ENCODE peak calls at places on chromosomes 2 and 18, in five cellular contexts. One of them, this sample, is unnamed.

GRCh38 chr18:7021994-7022840 is 95.4 kb downstream of the LAMA1 start:
- DNase-seq in colonic mucosa: peak
- DNase-seq in PC-3: peak
- DNase-seq in cardiac muscle cell: peak
- DNase-seq in Peyer's patch: no peak
- DNase-seq in this sample: no peak

GRCh38 chr2:159185401-159186130 is 100.9 kb downstream of the WDSUB1 start:
- DNase-seq in Peyer's patch: no peak
- DNase-seq in colonic mucosa: no peak
- DNase-seq in PC-3: peak
- DNase-seq in cardiac muscle cell: peak
- DNase-seq in this sample: no peak

GRCh38 chr2:163800889-163801498 is 65.2 kb upstream of the FIGN start:
- DNase-seq in cardiac muscle cell: peak
- DNase-seq in PC-3: peak
- DNase-seq in Peyer's patch: no peak
- DNase-seq in colonic mucosa: no peak
- DNase-seq in this sample: no peak

GRCh38 chr2:61091485-61091884 is 25.8 kb downstream of the SANBR start:
- DNase-seq in Peyer's patch: no peak
- DNase-seq in PC-3: no peak
- DNase-seq in colonic mucosa: no peak
- DNase-seq in cardiac muscle cell: no peak
- DNase-seq in this sample: no peak

GRCh38 chr2:144083211-144083610 is 436.7 kb downstream of the ZEB2 start:
- DNase-seq in Peyer's patch: no peak
- DNase-seq in PC-3: peak
- DNase-seq in colonic mucosa: no peak
- DNase-seq in cardiac muscle cell: no peak
- DNase-seq in this sample: no peak

GRCh38 chr2:28681216-28681981 is 70.2 kb upstream of the PPP1CB start:
- DNase-seq in Peyer's patch: peak
- DNase-seq in colonic mucosa: no peak
- DNase-seq in cardiac muscle cell: no peak
- DNase-seq in PC-3: no peak
- DNase-seq in this sample: peak

GRCh38 chr2:15222856-15223255 is 338.3 kb downstream of the NBAS start:
- DNase-seq in PC-3: no peak
- DNase-seq in Peyer's patch: no peak
- DNase-seq in cardiac muscle cell: no peak
- DNase-seq in colonic mucosa: no peak
- DNase-seq in this sample: no peak

GRCh38 chr2:103792039-103792438 is 1030.2 kb downstream of the TMEM182 start:
- DNase-seq in PC-3: no peak
- DNase-seq in colonic mucosa: no peak
- DNase-seq in cardiac muscle cell: no peak
- DNase-seq in Peyer's patch: no peak
- DNase-seq in this sample: no peak

GRCh38 chr2:239716536-239717318 is 308.4 kb downstream of the NDUFA10 start:
- DNase-seq in colonic mucosa: no peak
- DNase-seq in cardiac muscle cell: no peak
- DNase-seq in PC-3: no peak
- DNase-seq in Peyer's patch: no peak
- DNase-seq in this sample: no peak

GRCh38 chr2:108607706-108608301 is 73.5 kb downstream of the LIMS1 start:
- DNase-seq in PC-3: peak
- DNase-seq in Peyer's patch: peak
- DNase-seq in colonic mucosa: no peak
- DNase-seq in cardiac muscle cell: peak
- DNase-seq in this sample: peak

GRCh38 chr18:58590827-58591226 is 38.1 kb downstream of the ALPK2 start:
- DNase-seq in cardiac muscle cell: no peak
- DNase-seq in Peyer's patch: no peak
- DNase-seq in PC-3: no peak
- DNase-seq in colonic mucosa: no peak
- DNase-seq in this sample: no peak

GRCh38 chr2:69830045-69830905 is 815 bp downstream of the GMCL1 start:
- DNase-seq in colonic mucosa: peak
- DNase-seq in PC-3: peak
- DNase-seq in Peyer's patch: peak
- DNase-seq in cardiac muscle cell: peak
- DNase-seq in this sample: peak

GRCh38 chr18:59593291-59593717 is 103.9 kb downstream of the CCBE1 start:
- DNase-seq in cardiac muscle cell: no peak
- DNase-seq in colonic mucosa: no peak
- DNase-seq in Peyer's patch: no peak
- DNase-seq in PC-3: no peak
- DNase-seq in this sample: no peak

GRCh38 chr2:11406492-11407381 is 59.2 kb downstream of the E2F6 start:
- DNase-seq in PC-3: peak
- DNase-seq in colonic mucosa: no peak
- DNase-seq in cardiac muscle cell: no peak
- DNase-seq in Peyer's patch: no peak
- DNase-seq in this sample: no peak

GRCh38 chr2:138777996-138778395 is 2.2 kb downstream of the NXPH2 start:
- DNase-seq in colonic mucosa: no peak
- DNase-seq in Peyer's patch: no peak
- DNase-seq in cardiac muscle cell: peak
- DNase-seq in PC-3: peak
- DNase-seq in this sample: no peak

GRCh38 chr2:74512744-74513604 is 1.3 kb upstream of the TLX2 start:
- DNase-seq in colonic mucosa: no peak
- DNase-seq in Peyer's patch: no peak
- DNase-seq in cardiac muscle cell: no peak
- DNase-seq in PC-3: no peak
- DNase-seq in this sample: no peak

GRCh38 chr2:142989276-142990204 is 112.1 kb downstream of the KYNU start:
- DNase-seq in PC-3: peak
- DNase-seq in colonic mucosa: no peak
- DNase-seq in cardiac muscle cell: peak
- DNase-seq in Peyer's patch: no peak
- DNase-seq in this sample: no peak

GRCh38 chr2:5176764-5177163 is 515.4 kb upstream of the SOX11 start:
- DNase-seq in cardiac muscle cell: no peak
- DNase-seq in colonic mucosa: no peak
- DNase-seq in Peyer's patch: no peak
- DNase-seq in PC-3: peak
- DNase-seq in this sample: no peak

GRCh38 chr18:36365836-36366775 is 68.6 kb downstream of the FHOD3 start:
- DNase-seq in PC-3: no peak
- DNase-seq in cardiac muscle cell: no peak
- DNase-seq in colonic mucosa: no peak
- DNase-seq in Peyer's patch: no peak
- DNase-seq in this sample: no peak

GRCh38 chr2:162127422-162127821 is 24.6 kb downstream of the GCG start:
- DNase-seq in PC-3: no peak
- DNase-seq in Peyer's patch: no peak
- DNase-seq in cardiac muscle cell: no peak
- DNase-seq in colonic mucosa: no peak
- DNase-seq in this sample: no peak

GRCh38 chr2:165872101-165872791 is 78.2 kb upstream of the GALNT3 start:
- DNase-seq in cardiac muscle cell: no peak
- DNase-seq in colonic mucosa: no peak
- DNase-seq in PC-3: no peak
- DNase-seq in Peyer's patch: no peak
- DNase-seq in this sample: no peak

GRCh38 chr2:226435146-226435545 is 364.5 kb downstream of the IRS1 start:
- DNase-seq in colonic mucosa: no peak
- DNase-seq in Peyer's patch: no peak
- DNase-seq in cardiac muscle cell: no peak
- DNase-seq in PC-3: no peak
- DNase-seq in this sample: no peak

GRCh38 chr2:157246212-157247067 is 11.1 kb upstream of the GALNT5 start:
- DNase-seq in colonic mucosa: no peak
- DNase-seq in cardiac muscle cell: no peak
- DNase-seq in Peyer's patch: no peak
- DNase-seq in PC-3: peak
- DNase-seq in this sample: no peak
- H3K27ac ChIP-seq in colonic mucosa: no peak
- H3K27ac ChIP-seq in cardiac muscle cell: peak
- H3K27ac ChIP-seq in Peyer's patch: no peak
- H3K27ac ChIP-seq in PC-3: peak
- H3K27ac ChIP-seq in this sample: no peak

GRCh38 chr2:54377901-54378493 is 78.1 kb upstream of the SPTBN1 start:
- DNase-seq in colonic mucosa: no peak
- DNase-seq in PC-3: no peak
- DNase-seq in cardiac muscle cell: peak
- DNase-seq in Peyer's patch: no peak
- DNase-seq in this sample: no peak

GRCh38 chr2:54385271-54385670 is 70.9 kb upstream of the SPTBN1 start:
- DNase-seq in cardiac muscle cell: no peak
- DNase-seq in Peyer's patch: no peak
- DNase-seq in colonic mucosa: no peak
- DNase-seq in PC-3: no peak
- DNase-seq in this sample: no peak

GRCh38 chr2:54384301-54385035 is 71.7 kb upstream of the SPTBN1 start:
- DNase-seq in colonic mucosa: no peak
- DNase-seq in PC-3: no peak
- DNase-seq in cardiac muscle cell: no peak
- DNase-seq in Peyer's patch: no peak
- DNase-seq in this sample: no peak

GRCh38 chr2:54381293-54381692 is 74.8 kb upstream of the SPTBN1 start:
- DNase-seq in Peyer's patch: no peak
- DNase-seq in PC-3: no peak
- DNase-seq in cardiac muscle cell: no peak
- DNase-seq in colonic mucosa: no peak
- DNase-seq in this sample: no peak

GRCh38 chr2:54380627-54381026 is 75.5 kb upstream of the SPTBN1 start:
- DNase-seq in Peyer's patch: no peak
- DNase-seq in cardiac muscle cell: no peak
- DNase-seq in colonic mucosa: no peak
- DNase-seq in PC-3: no peak
- DNase-seq in this sample: no peak
- TF ChIP-seq CTCF in Peyer's patch: no peak
- TF ChIP-seq CTCF in cardiac muscle cell: no peak
- TF ChIP-seq CTCF in colonic mucosa: no peak
- TF ChIP-seq CTCF in PC-3: no peak
- TF ChIP-seq CTCF in this sample: no peak

DNA sequence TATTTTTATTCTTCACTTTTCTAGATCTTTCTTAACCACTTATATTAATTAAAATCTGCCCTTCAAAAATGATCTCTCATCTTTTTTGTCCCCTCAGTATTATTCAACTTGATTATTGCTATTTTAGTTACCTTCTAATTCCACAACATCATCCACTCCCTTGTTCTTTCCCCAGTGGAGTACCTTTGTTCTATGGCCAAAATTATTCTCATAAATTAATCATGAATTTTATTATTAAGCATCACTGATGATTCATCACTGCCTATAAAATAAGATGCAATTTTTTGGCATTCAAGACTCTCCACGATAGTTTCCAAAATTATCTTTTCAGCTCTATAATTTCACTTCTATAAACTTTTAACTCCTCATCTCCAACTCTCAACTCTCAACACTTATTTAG is 505.7 kb downstream of the SPAG16 start:
- DNase-seq in cardiac muscle cell: no peak
- DNase-seq in Peyer's patch: no peak
- DNase-seq in colonic mucosa: no peak
- DNase-seq in PC-3: peak
- DNase-seq in this sample: no peak
- H3K27ac ChIP-seq in cardiac muscle cell: no peak
- H3K27ac ChIP-seq in Peyer's patch: no peak
- H3K27ac ChIP-seq in colonic mucosa: no peak
- H3K27ac ChIP-seq in PC-3: no peak
- H3K27ac ChIP-seq in this sample: no peak

GRCh38 chr2:145822892-145823534 is 1303.1 kb upstream of the ZEB2 start:
- DNase-seq in Peyer's patch: no peak
- DNase-seq in PC-3: no peak
- DNase-seq in cardiac muscle cell: no peak
- DNase-seq in colonic mucosa: no peak
- DNase-seq in this sample: no peak
- TF ChIP-seq CTCF in Peyer's patch: no peak
- TF ChIP-seq CTCF in PC-3: no peak
- TF ChIP-seq CTCF in cardiac muscle cell: no peak
- TF ChIP-seq CTCF in colonic mucosa: no peak
- TF ChIP-seq CTCF in this sample: no peak

DNA sequence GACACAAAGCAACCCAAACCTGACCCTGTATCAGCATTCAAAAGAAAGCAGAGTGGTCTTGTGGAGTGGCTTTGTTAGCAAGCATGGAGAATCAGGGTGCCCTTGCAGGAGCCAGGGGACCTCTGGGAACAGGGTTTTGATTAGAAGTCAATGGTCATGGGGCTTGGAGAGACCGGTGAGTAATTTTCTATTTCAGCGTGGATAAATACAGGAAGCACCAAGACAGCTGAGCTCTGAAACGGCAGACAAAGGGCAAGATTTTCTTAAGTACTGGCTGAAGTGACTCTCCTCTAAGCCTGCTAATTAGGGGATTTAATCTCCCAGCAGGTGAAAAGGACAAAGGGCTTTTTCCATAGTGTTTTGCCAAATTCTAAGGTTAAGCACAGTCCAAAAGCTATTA is 78.0 kb upstream of the GAREM1 start:
- DNase-seq in Peyer's patch: no peak
- DNase-seq in PC-3: no peak
- DNase-seq in colonic mucosa: no peak
- DNase-seq in cardiac muscle cell: peak
- DNase-seq in this sample: no peak
- H3K27ac ChIP-seq in Peyer's patch: no peak
- H3K27ac ChIP-seq in PC-3: no peak
- H3K27ac ChIP-seq in colonic mucosa: no peak
- H3K27ac ChIP-seq in cardiac muscle cell: peak
- H3K27ac ChIP-seq in this sample: no peak

DNA sequence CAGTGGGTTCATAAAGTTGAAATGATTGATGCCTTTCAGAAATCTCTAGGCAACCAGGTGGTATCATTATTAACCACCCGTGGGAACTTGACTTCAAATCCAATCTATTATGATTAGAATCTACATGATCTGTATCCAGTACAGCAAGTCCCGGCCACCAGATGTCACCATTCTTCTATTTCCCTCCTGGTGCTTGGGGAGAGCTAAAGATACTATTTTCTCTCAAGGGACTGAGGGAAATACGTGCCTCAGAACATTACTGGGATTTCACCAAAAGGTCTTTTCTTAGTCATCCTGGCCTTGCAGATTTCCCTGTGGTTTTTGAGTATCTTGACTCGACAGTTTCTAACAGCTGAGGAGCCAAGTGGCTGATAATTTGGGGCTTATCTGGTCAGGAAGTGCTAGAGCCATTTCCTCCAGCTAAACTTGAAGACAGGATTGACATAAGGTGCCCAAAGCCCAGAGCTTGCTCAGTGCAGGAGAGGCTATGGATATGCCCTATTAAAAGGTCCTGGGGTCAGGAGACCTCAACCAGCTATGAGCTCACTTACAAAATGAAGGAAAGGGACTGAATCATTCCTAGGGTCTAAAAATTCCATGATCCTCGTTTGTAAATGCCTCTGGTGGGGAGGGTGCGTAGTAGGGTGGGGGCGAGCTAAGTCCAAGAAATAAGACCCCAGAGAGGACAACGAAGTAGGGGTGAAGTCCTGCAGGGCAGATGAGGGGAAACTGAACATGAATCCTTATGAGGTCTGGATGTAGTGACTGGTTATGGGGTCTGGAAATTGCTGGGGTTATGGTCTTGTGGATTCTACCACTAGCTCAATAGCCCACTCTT is 135.4 kb upstream of the MGAT5 start:
- DNase-seq in cardiac muscle cell: peak
- DNase-seq in colonic mucosa: peak
- DNase-seq in Peyer's patch: peak
- DNase-seq in PC-3: peak
- DNase-seq in this sample: peak
- TF ChIP-seq CTCF in cardiac muscle cell: peak
- TF ChIP-seq CTCF in colonic mucosa: peak
- TF ChIP-seq CTCF in Peyer's patch: peak
- TF ChIP-seq CTCF in PC-3: peak
- TF ChIP-seq CTCF in this sample: peak